ENCODE peak calls at places on chromosome 7, in ten cellular contexts. One of them, this sample, is unnamed.

GRCh38 chr7:12130664-12131063 is 80.4 kb upstream of the TMEM106B start:
- DNase-seq in A549: no peak
- DNase-seq in WTC11: no peak
- DNase-seq in NB4: peak
- DNase-seq in HCT116: no peak
- DNase-seq in SK-N-SH: no peak
- DNase-seq in K562: no peak
- DNase-seq in GM12878: no peak
- DNase-seq in HepG2: no peak
- DNase-seq in H1: no peak
- DNase-seq in this sample: no peak

GRCh38 chr7:114574384-114574783 is 159.8 kb downstream of the FOXP2 start:
- DNase-seq in A549: no peak
- DNase-seq in WTC11: no peak
- DNase-seq in NB4: no peak
- DNase-seq in HCT116: no peak
- DNase-seq in SK-N-SH: no peak
- DNase-seq in K562: no peak
- DNase-seq in GM12878: no peak
- DNase-seq in HepG2: no peak
- DNase-seq in H1: no peak
- DNase-seq in this sample: no peak

GRCh38 chr7:155164316-155164715 is 94.2 kb downstream of the HTR5A start:
- DNase-seq in A549: no peak
- DNase-seq in WTC11: no peak
- DNase-seq in NB4: no peak
- DNase-seq in HCT116: no peak
- DNase-seq in SK-N-SH: no peak
- DNase-seq in K562: no peak
- DNase-seq in GM12878: no peak
- DNase-seq in HepG2: no peak
- DNase-seq in H1: no peak
- DNase-seq in this sample: no peak

GRCh38 chr7:155451522-155452239 is 6.2 kb upstream of the EN2 start:
- DNase-seq in A549: no peak
- DNase-seq in WTC11: no peak
- DNase-seq in NB4: no peak
- DNase-seq in HCT116: no peak
- DNase-seq in SK-N-SH: no peak
- DNase-seq in K562: no peak
- DNase-seq in GM12878: no peak
- DNase-seq in HepG2: no peak
- DNase-seq in H1: no peak
- DNase-seq in this sample: no peak

GRCh38 chr7:101678713-101679112 is 49.6 kb upstream of the MYL10 start:
- DNase-seq in A549: no peak
- DNase-seq in WTC11: no peak
- DNase-seq in NB4: no peak
- DNase-seq in HCT116: no peak
- DNase-seq in SK-N-SH: no peak
- DNase-seq in K562: no peak
- DNase-seq in GM12878: no peak
- DNase-seq in HepG2: no peak
- DNase-seq in H1: no peak
- DNase-seq in this sample: no peak

GRCh38 chr7:157519246-157519645 is 182.4 kb downstream of the DNAJB6 start:
- DNase-seq in A549: no peak
- DNase-seq in WTC11: no peak
- DNase-seq in NB4: no peak
- DNase-seq in HCT116: no peak
- DNase-seq in SK-N-SH: no peak
- DNase-seq in K562: no peak
- DNase-seq in GM12878: no peak
- DNase-seq in HepG2: no peak
- DNase-seq in H1: no peak
- DNase-seq in this sample: no peak

GRCh38 chr7:102992820-102993531 is 80.2 kb downstream of the LRRC17 start:
- DNase-seq in A549: peak
- DNase-seq in WTC11: no peak
- DNase-seq in NB4: peak
- DNase-seq in HCT116: peak
- DNase-seq in SK-N-SH: no peak
- DNase-seq in K562: peak
- DNase-seq in GM12878: no peak
- DNase-seq in HepG2: peak
- DNase-seq in H1: no peak
- DNase-seq in this sample: peak

GRCh38 chr7:26090927-26091519 is 61.0 kb upstream of the NFE2L3 start:
- DNase-seq in A549: peak
- DNase-seq in WTC11: no peak
- DNase-seq in NB4: peak
- DNase-seq in HCT116: peak
- DNase-seq in SK-N-SH: peak
- DNase-seq in K562: peak
- DNase-seq in GM12878: peak
- DNase-seq in HepG2: peak
- DNase-seq in H1: no peak
- DNase-seq in this sample: peak

GRCh38 chr7:27165655-27166474 is 528 bp upstream of the HOXA9 start:
- DNase-seq in A549: no peak
- DNase-seq in WTC11: peak
- DNase-seq in NB4: no peak
- DNase-seq in HCT116: no peak
- DNase-seq in SK-N-SH: no peak
- DNase-seq in K562: no peak
- DNase-seq in GM12878: no peak
- DNase-seq in HepG2: no peak
- DNase-seq in H1: no peak
- DNase-seq in this sample: no peak

GRCh38 chr7:31493714-31494181 is 20.1 kb upstream of the ITPRID1 start:
- DNase-seq in A549: no peak
- DNase-seq in WTC11: no peak
- DNase-seq in NB4: peak
- DNase-seq in HCT116: no peak
- DNase-seq in SK-N-SH: no peak
- DNase-seq in K562: no peak
- DNase-seq in GM12878: no peak
- DNase-seq in HepG2: peak
- DNase-seq in H1: peak
- DNase-seq in this sample: no peak

GRCh38 chr7:141649865-141650499 is 52.0 kb downstream of the DENND11 start:
- DNase-seq in A549: peak
- DNase-seq in WTC11: peak
- DNase-seq in NB4: peak
- DNase-seq in HCT116: peak
- DNase-seq in SK-N-SH: peak
- DNase-seq in K562: peak
- DNase-seq in GM12878: peak
- DNase-seq in HepG2: peak
- DNase-seq in H1: peak
- DNase-seq in this sample: peak

GRCh38 chr7:150631084-150631824 is 931 bp downstream of the GIMAP6 start:
- DNase-seq in A549: no peak
- DNase-seq in WTC11: no peak
- DNase-seq in NB4: peak
- DNase-seq in HCT116: no peak
- DNase-seq in SK-N-SH: no peak
- DNase-seq in K562: no peak
- DNase-seq in GM12878: peak
- DNase-seq in HepG2: no peak
- DNase-seq in H1: no peak
- DNase-seq in this sample: no peak

GRCh38 chr7:84895563-84895962 is 291.3 kb downstream of the SEMA3D start:
- DNase-seq in A549: no peak
- DNase-seq in WTC11: no peak
- DNase-seq in NB4: no peak
- DNase-seq in HCT116: no peak
- DNase-seq in SK-N-SH: no peak
- DNase-seq in K562: no peak
- DNase-seq in GM12878: no peak
- DNase-seq in HepG2: no peak
- DNase-seq in H1: no peak
- DNase-seq in this sample: no peak

DNA sequence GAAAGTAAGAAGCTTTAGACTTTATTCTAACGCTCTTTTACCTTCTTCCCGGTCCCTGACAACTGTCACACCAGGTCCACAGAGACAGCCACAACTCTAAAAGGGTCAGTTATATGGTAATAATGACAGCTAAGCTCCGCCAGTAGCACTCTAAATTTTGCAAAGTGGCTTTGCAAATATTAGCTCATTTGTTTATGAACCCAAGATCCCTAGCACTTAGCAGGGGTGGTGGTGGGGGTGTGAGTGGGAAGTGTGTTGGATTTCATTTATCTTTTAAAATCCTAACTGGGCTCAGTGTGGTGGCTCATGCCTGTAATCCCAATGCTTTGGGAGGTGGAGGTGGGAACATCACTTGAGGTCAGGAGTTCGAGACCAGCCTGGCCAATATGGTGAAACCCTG is 34.8 kb upstream of the SDK1 start:
- DNase-seq in A549: no peak
- DNase-seq in WTC11: no peak
- DNase-seq in NB4: no peak
- DNase-seq in HCT116: no peak
- DNase-seq in SK-N-SH: no peak
- DNase-seq in K562: no peak
- DNase-seq in GM12878: no peak
- DNase-seq in HepG2: no peak
- DNase-seq in H1: no peak
- DNase-seq in this sample: no peak
- TF ChIP-seq MAX in A549: no peak
- TF ChIP-seq MAX in WTC11: no peak
- TF ChIP-seq MAX in NB4: no peak
- TF ChIP-seq MAX in HCT116: no peak
- TF ChIP-seq MAX in SK-N-SH: no peak
- TF ChIP-seq MAX in K562: no peak
- TF ChIP-seq MAX in GM12878: no peak
- TF ChIP-seq MAX in HepG2: no peak
- TF ChIP-seq MAX in H1: no peak
- TF ChIP-seq MAX in this sample: no peak

DNA sequence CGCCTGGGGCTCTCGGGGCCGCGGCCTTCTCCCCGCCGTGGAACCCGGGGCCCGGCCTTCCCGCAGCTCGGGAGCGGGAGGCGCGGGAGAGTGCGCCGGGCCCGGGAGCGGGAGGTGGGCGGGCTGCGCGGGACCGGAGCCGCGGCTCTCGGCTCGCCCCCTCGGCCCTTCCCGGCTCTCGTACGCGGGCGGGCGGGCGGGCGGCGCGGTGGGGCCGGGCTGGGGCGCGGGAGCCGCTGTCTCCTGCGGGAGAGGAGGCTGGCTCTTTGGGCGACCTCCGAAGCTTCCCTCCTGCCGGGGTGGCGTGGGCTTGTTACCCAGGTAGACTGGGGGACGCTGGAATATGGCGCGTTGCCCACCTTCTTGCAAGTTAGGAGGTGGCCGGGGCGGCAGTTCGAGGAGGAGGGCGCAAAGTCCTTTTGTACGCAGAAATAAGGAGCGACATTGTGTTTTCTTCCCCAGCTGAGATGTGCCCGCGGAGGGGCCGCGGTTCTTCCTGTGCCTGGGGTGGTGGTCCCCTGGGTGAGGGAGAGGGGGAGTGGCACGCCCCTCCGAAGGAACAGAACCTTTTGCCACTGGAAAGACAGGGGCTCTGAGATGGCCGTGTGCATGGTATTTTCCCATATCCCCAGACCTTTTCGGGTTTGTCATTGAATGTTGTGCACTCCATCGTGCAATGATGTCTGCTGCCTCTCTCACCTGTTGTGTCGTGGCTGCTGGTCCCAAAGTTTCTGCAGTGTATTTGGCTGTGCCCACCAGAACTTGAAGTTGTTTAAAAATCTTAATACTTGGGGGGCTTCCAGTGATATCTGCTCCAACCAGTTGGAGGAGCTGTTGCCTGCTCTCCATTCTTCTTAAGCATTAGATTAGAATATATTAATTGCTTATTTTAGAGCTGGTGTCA is 844 bp downstream of the NRF1 start:
- DNase-seq in A549: peak
- DNase-seq in WTC11: peak
- DNase-seq in NB4: peak
- DNase-seq in HCT116: no peak
- DNase-seq in SK-N-SH: peak
- DNase-seq in K562: peak
- DNase-seq in GM12878: no peak
- DNase-seq in HepG2: no peak
- DNase-seq in H1: no peak
- DNase-seq in this sample: peak
- TF ChIP-seq MAX in A549: no peak
- TF ChIP-seq MAX in WTC11: no peak
- TF ChIP-seq MAX in NB4: no peak
- TF ChIP-seq MAX in HCT116: no peak
- TF ChIP-seq MAX in SK-N-SH: no peak
- TF ChIP-seq MAX in K562: peak
- TF ChIP-seq MAX in GM12878: no peak
- TF ChIP-seq MAX in HepG2: no peak
- TF ChIP-seq MAX in H1: no peak
- TF ChIP-seq MAX in this sample: no peak

GRCh38 chr7:120091807-120092206 is 181.2 kb upstream of the KCND2 start:
- DNase-seq in A549: no peak
- DNase-seq in WTC11: no peak
- DNase-seq in NB4: no peak
- DNase-seq in HCT116: no peak
- DNase-seq in SK-N-SH: no peak
- DNase-seq in K562: no peak
- DNase-seq in GM12878: no peak
- DNase-seq in HepG2: no peak
- DNase-seq in H1: no peak
- DNase-seq in this sample: no peak

DNA sequence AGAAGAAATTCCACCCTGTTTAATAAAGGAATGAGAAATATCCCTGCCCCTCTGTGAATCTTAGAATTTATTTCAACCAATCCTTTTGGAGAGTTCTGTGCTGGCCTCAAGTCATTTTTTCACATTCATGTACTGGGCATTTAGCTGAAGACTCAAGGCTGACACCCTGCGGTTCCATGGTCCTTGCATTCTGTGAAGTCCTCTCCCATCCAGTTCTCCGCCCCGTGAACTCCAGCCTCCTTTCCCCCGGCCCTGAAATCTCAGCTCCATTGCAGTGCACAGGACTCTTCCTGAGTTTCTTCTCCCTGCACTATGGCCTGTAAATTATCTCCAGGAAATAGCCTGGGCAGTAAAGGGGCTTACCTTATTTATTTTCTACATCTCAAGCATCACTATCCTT is 183.0 kb upstream of the KCND2 start:
- DNase-seq in A549: peak
- DNase-seq in WTC11: peak
- DNase-seq in NB4: peak
- DNase-seq in HCT116: peak
- DNase-seq in SK-N-SH: peak
- DNase-seq in K562: peak
- DNase-seq in GM12878: no peak
- DNase-seq in HepG2: peak
- DNase-seq in H1: no peak
- DNase-seq in this sample: no peak
- TF ChIP-seq MAX in A549: no peak
- TF ChIP-seq MAX in WTC11: no peak
- TF ChIP-seq MAX in NB4: no peak
- TF ChIP-seq MAX in HCT116: no peak
- TF ChIP-seq MAX in SK-N-SH: no peak
- TF ChIP-seq MAX in K562: no peak
- TF ChIP-seq MAX in GM12878: no peak
- TF ChIP-seq MAX in HepG2: no peak
- TF ChIP-seq MAX in H1: no peak
- TF ChIP-seq MAX in this sample: no peak

GRCh38 chr7:68015565-68016532 is 1019.2 kb downstream of the TYW1 start:
- DNase-seq in A549: peak
- DNase-seq in WTC11: no peak
- DNase-seq in NB4: no peak
- DNase-seq in HCT116: no peak
- DNase-seq in SK-N-SH: peak
- DNase-seq in K562: no peak
- DNase-seq in GM12878: no peak
- DNase-seq in HepG2: no peak
- DNase-seq in H1: no peak
- DNase-seq in this sample: no peak
- TF ChIP-seq MAX in A549: no peak
- TF ChIP-seq MAX in WTC11: no peak
- TF ChIP-seq MAX in NB4: no peak
- TF ChIP-seq MAX in HCT116: no peak
- TF ChIP-seq MAX in SK-N-SH: no peak
- TF ChIP-seq MAX in K562: no peak
- TF ChIP-seq MAX in GM12878: no peak
- TF ChIP-seq MAX in HepG2: no peak
- TF ChIP-seq MAX in H1: no peak
- TF ChIP-seq MAX in this sample: no peak